ENCODE peak calls at places on chromosome 16, in ten cellular contexts. One of them, this sample, is unnamed.

GRCh38 chr16:81752225-81752875 is 26.7 kb upstream of the PLCG2 start:
- DNase-seq in upper lobe of right lung: peak
- DNase-seq in CD4-positive, alpha-beta T cell: no peak
- DNase-seq in heart left ventricle: peak
- DNase-seq in adrenal gland: peak
- DNase-seq in WTC11: no peak
- DNase-seq in ovary: no peak
- DNase-seq in Calu3: no peak
- DNase-seq in body of pancreas: no peak
- DNase-seq in HepG2: no peak
- DNase-seq in this sample: no peak

GRCh38 chr16:30088832-30089624 is 2.7 kb downstream of the TBX6 start:
- DNase-seq in upper lobe of right lung: no peak
- DNase-seq in CD4-positive, alpha-beta T cell: no peak
- DNase-seq in heart left ventricle: no peak
- DNase-seq in adrenal gland: no peak
- DNase-seq in WTC11: no peak
- DNase-seq in ovary: no peak
- DNase-seq in Calu3: no peak
- DNase-seq in body of pancreas: no peak
- DNase-seq in HepG2: no peak
- DNase-seq in this sample: no peak

GRCh38 chr16:31471875-31472558 is at the start of gene TGFB1I1:
- DNase-seq in upper lobe of right lung: no peak
- DNase-seq in CD4-positive, alpha-beta T cell: no peak
- DNase-seq in heart left ventricle: peak
- DNase-seq in adrenal gland: peak
- DNase-seq in WTC11: peak
- DNase-seq in ovary: peak
- DNase-seq in Calu3: peak
- DNase-seq in body of pancreas: no peak
- DNase-seq in HepG2: no peak
- DNase-seq in this sample: no peak

GRCh38 chr16:11639925-11640899 is 28.0 kb upstream of the SNN start:
- DNase-seq in upper lobe of right lung: peak
- DNase-seq in CD4-positive, alpha-beta T cell: no peak
- DNase-seq in heart left ventricle: peak
- DNase-seq in adrenal gland: peak
- DNase-seq in WTC11: no peak
- DNase-seq in ovary: peak
- DNase-seq in Calu3: peak
- DNase-seq in body of pancreas: peak
- DNase-seq in HepG2: peak
- DNase-seq in this sample: no peak

GRCh38 chr16:57479422-57480126 is 6.7 kb downstream of the DOK4 start:
- DNase-seq in upper lobe of right lung: no peak
- DNase-seq in CD4-positive, alpha-beta T cell: no peak
- DNase-seq in heart left ventricle: peak
- DNase-seq in adrenal gland: peak
- DNase-seq in WTC11: peak
- DNase-seq in ovary: peak
- DNase-seq in Calu3: no peak
- DNase-seq in body of pancreas: no peak
- DNase-seq in HepG2: peak
- DNase-seq in this sample: no peak

GRCh38 chr16:23448392-23448791 is 4.6 kb downstream of the COG7 start:
- DNase-seq in upper lobe of right lung: no peak
- DNase-seq in CD4-positive, alpha-beta T cell: no peak
- DNase-seq in heart left ventricle: no peak
- DNase-seq in adrenal gland: no peak
- DNase-seq in WTC11: no peak
- DNase-seq in ovary: no peak
- DNase-seq in Calu3: peak
- DNase-seq in body of pancreas: no peak
- DNase-seq in HepG2: no peak
- DNase-seq in this sample: no peak

GRCh38 chr16:85452364-85453178 is 160.6 kb upstream of the GSE1 start:
- DNase-seq in upper lobe of right lung: no peak
- DNase-seq in CD4-positive, alpha-beta T cell: no peak
- DNase-seq in heart left ventricle: no peak
- DNase-seq in adrenal gland: no peak
- DNase-seq in WTC11: no peak
- DNase-seq in ovary: no peak
- DNase-seq in Calu3: no peak
- DNase-seq in body of pancreas: no peak
- DNase-seq in HepG2: no peak
- DNase-seq in this sample: no peak

GRCh38 chr16:23554536-23554935 is 2.6 kb downstream of the EARS2 start:
- DNase-seq in upper lobe of right lung: no peak
- DNase-seq in CD4-positive, alpha-beta T cell: no peak
- DNase-seq in heart left ventricle: no peak
- DNase-seq in adrenal gland: no peak
- DNase-seq in WTC11: no peak
- DNase-seq in ovary: no peak
- DNase-seq in Calu3: no peak
- DNase-seq in body of pancreas: no peak
- DNase-seq in HepG2: no peak
- DNase-seq in this sample: no peak

GRCh38 chr16:21277927-21278706 is at the start of gene CRYM:
- DNase-seq in upper lobe of right lung: peak
- DNase-seq in CD4-positive, alpha-beta T cell: peak
- DNase-seq in heart left ventricle: peak
- DNase-seq in adrenal gland: peak
- DNase-seq in WTC11: peak
- DNase-seq in ovary: peak
- DNase-seq in Calu3: peak
- DNase-seq in body of pancreas: peak
- DNase-seq in HepG2: peak
- DNase-seq in this sample: peak

GRCh38 chr16:57801856-57802634 is at the start of gene KIFC3:
- DNase-seq in upper lobe of right lung: peak
- DNase-seq in CD4-positive, alpha-beta T cell: peak
- DNase-seq in heart left ventricle: peak
- DNase-seq in adrenal gland: peak
- DNase-seq in WTC11: peak
- DNase-seq in ovary: peak
- DNase-seq in Calu3: peak
- DNase-seq in body of pancreas: peak
- DNase-seq in HepG2: peak
- DNase-seq in this sample: no peak

GRCh38 chr16:26019885-26020284 is 328.1 kb downstream of the HS3ST4 start:
- DNase-seq in upper lobe of right lung: no peak
- DNase-seq in CD4-positive, alpha-beta T cell: no peak
- DNase-seq in heart left ventricle: no peak
- DNase-seq in adrenal gland: no peak
- DNase-seq in WTC11: no peak
- DNase-seq in ovary: no peak
- DNase-seq in Calu3: no peak
- DNase-seq in body of pancreas: no peak
- DNase-seq in HepG2: no peak
- DNase-seq in this sample: no peak

GRCh38 chr16:72967941-72968340 is 80.0 kb downstream of the ZFHX3 start:
- DNase-seq in upper lobe of right lung: no peak
- DNase-seq in CD4-positive, alpha-beta T cell: no peak
- DNase-seq in heart left ventricle: no peak
- DNase-seq in adrenal gland: no peak
- DNase-seq in WTC11: no peak
- DNase-seq in ovary: no peak
- DNase-seq in Calu3: no peak
- DNase-seq in body of pancreas: no peak
- DNase-seq in HepG2: no peak
- DNase-seq in this sample: no peak

GRCh38 chr16:14345512-14346115 is 274.5 kb downstream of the MRTFB start:
- DNase-seq in upper lobe of right lung: no peak
- DNase-seq in CD4-positive, alpha-beta T cell: no peak
- DNase-seq in heart left ventricle: no peak
- DNase-seq in adrenal gland: no peak
- DNase-seq in WTC11: no peak
- DNase-seq in ovary: no peak
- DNase-seq in Calu3: no peak
- DNase-seq in body of pancreas: no peak
- DNase-seq in HepG2: peak
- DNase-seq in this sample: no peak

GRCh38 chr16:85138825-85139627 is 26.8 kb upstream of the CIBAR2 start:
- DNase-seq in upper lobe of right lung: no peak
- DNase-seq in CD4-positive, alpha-beta T cell: no peak
- DNase-seq in heart left ventricle: no peak
- DNase-seq in adrenal gland: no peak
- DNase-seq in WTC11: no peak
- DNase-seq in ovary: no peak
- DNase-seq in Calu3: no peak
- DNase-seq in body of pancreas: no peak
- DNase-seq in HepG2: no peak
- DNase-seq in this sample: no peak

DNA sequence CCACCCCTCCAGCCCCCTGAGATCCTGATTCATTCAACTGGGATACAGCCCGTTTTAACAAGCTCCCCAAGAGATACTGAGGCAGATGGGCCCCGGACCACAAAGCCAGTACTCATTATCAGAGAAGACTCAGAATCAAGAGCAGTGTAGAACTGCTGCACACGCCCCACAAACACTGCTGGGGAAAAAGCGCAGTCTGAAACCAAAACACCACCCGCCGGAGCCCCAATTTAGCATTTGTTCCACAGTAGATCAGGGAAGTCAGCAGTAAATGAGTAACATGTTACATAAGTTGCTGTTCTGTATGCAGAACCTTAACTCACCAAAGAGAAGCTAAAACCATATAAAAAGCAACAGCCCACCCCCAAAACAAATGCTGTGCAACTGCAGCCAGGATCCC is 123.6 kb downstream of the CDYL2 start:
- DNase-seq in upper lobe of right lung: no peak
- DNase-seq in CD4-positive, alpha-beta T cell: no peak
- DNase-seq in heart left ventricle: no peak
- DNase-seq in adrenal gland: no peak
- DNase-seq in WTC11: no peak
- DNase-seq in ovary: no peak
- DNase-seq in Calu3: no peak
- DNase-seq in body of pancreas: no peak
- DNase-seq in HepG2: no peak
- DNase-seq in this sample: no peak
- TF ChIP-seq CTCF in upper lobe of right lung: no peak
- TF ChIP-seq CTCF in CD4-positive, alpha-beta T cell: no peak
- TF ChIP-seq CTCF in heart left ventricle: no peak
- TF ChIP-seq CTCF in adrenal gland: no peak
- TF ChIP-seq CTCF in WTC11: no peak
- TF ChIP-seq CTCF in ovary: no peak
- TF ChIP-seq CTCF in Calu3: no peak
- TF ChIP-seq CTCF in body of pancreas: no peak
- TF ChIP-seq CTCF in HepG2: no peak
- TF ChIP-seq CTCF in this sample: no peak

DNA sequence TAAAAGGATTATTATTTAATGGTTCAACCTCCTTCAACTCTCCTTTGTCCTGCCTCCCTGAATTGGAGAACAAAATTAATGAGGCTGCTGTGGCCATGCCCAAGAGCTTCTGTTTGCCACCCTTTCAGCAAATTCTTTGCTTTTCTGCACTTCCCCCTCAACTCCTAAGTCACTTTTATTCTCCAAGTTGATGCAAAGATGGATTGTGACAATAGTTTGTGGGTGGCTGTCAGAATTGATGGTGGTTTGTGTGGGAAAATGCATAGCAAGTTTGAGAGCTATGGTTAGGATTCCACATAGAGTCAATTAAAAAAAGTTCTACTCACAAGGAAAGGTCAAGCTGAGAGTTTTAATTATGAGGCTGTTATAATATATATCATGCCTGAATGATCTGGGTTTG is 47.0 kb downstream of the GPR139 start:
- DNase-seq in upper lobe of right lung: no peak
- DNase-seq in CD4-positive, alpha-beta T cell: no peak
- DNase-seq in heart left ventricle: no peak
- DNase-seq in adrenal gland: no peak
- DNase-seq in WTC11: no peak
- DNase-seq in ovary: no peak
- DNase-seq in Calu3: no peak
- DNase-seq in body of pancreas: no peak
- DNase-seq in HepG2: no peak
- DNase-seq in this sample: no peak
- TF ChIP-seq CTCF in upper lobe of right lung: no peak
- TF ChIP-seq CTCF in CD4-positive, alpha-beta T cell: no peak
- TF ChIP-seq CTCF in heart left ventricle: no peak
- TF ChIP-seq CTCF in adrenal gland: no peak
- TF ChIP-seq CTCF in WTC11: no peak
- TF ChIP-seq CTCF in ovary: no peak
- TF ChIP-seq CTCF in Calu3: no peak
- TF ChIP-seq CTCF in body of pancreas: no peak
- TF ChIP-seq CTCF in HepG2: no peak
- TF ChIP-seq CTCF in this sample: no peak

GRCh38 chr16:3098459-3099394 is at the start of gene ZSCAN10:
- DNase-seq in upper lobe of right lung: no peak
- DNase-seq in CD4-positive, alpha-beta T cell: no peak
- DNase-seq in heart left ventricle: no peak
- DNase-seq in adrenal gland: no peak
- DNase-seq in WTC11: peak
- DNase-seq in ovary: no peak
- DNase-seq in Calu3: no peak
- DNase-seq in body of pancreas: no peak
- DNase-seq in HepG2: no peak
- DNase-seq in this sample: no peak

GRCh38 chr16:3097266-3097665 is 1.8 kb downstream of the ZSCAN10 start:
- DNase-seq in upper lobe of right lung: no peak
- DNase-seq in CD4-positive, alpha-beta T cell: no peak
- DNase-seq in heart left ventricle: no peak
- DNase-seq in adrenal gland: no peak
- DNase-seq in WTC11: no peak
- DNase-seq in ovary: no peak
- DNase-seq in Calu3: no peak
- DNase-seq in body of pancreas: no peak
- DNase-seq in HepG2: no peak
- DNase-seq in this sample: no peak

GRCh38 chr16:3096362-3096761 is 2.7 kb downstream of the ZSCAN10 start:
- DNase-seq in upper lobe of right lung: no peak
- DNase-seq in CD4-positive, alpha-beta T cell: no peak
- DNase-seq in heart left ventricle: no peak
- DNase-seq in adrenal gland: no peak
- DNase-seq in WTC11: no peak
- DNase-seq in ovary: no peak
- DNase-seq in Calu3: no peak
- DNase-seq in body of pancreas: no peak
- DNase-seq in HepG2: no peak
- DNase-seq in this sample: no peak

GRCh38 chr16:3094289-3095027 is 4.6 kb downstream of the ZSCAN10 start:
- DNase-seq in upper lobe of right lung: no peak
- DNase-seq in CD4-positive, alpha-beta T cell: no peak
- DNase-seq in heart left ventricle: no peak
- DNase-seq in adrenal gland: no peak
- DNase-seq in WTC11: peak
- DNase-seq in ovary: no peak
- DNase-seq in Calu3: peak
- DNase-seq in body of pancreas: peak
- DNase-seq in HepG2: peak
- DNase-seq in this sample: no peak

GRCh38 chr16:3095869-3096268 is 3.2 kb downstream of the ZSCAN10 start:
- DNase-seq in upper lobe of right lung: no peak
- DNase-seq in CD4-positive, alpha-beta T cell: no peak
- DNase-seq in heart left ventricle: peak
- DNase-seq in adrenal gland: no peak
- DNase-seq in WTC11: no peak
- DNase-seq in ovary: no peak
- DNase-seq in Calu3: no peak
- DNase-seq in body of pancreas: no peak
- DNase-seq in HepG2: no peak
- DNase-seq in this sample: no peak
- TF ChIP-seq CTCF in upper lobe of right lung: peak
- TF ChIP-seq CTCF in CD4-positive, alpha-beta T cell: peak
- TF ChIP-seq CTCF in heart left ventricle: peak
- TF ChIP-seq CTCF in adrenal gland: no peak
- TF ChIP-seq CTCF in WTC11: no peak
- TF ChIP-seq CTCF in ovary: no peak
- TF ChIP-seq CTCF in Calu3: no peak
- TF ChIP-seq CTCF in body of pancreas: no peak
- TF ChIP-seq CTCF in HepG2: no peak
- TF ChIP-seq CTCF in this sample: peak

GRCh38 chr16:66551788-66552287 is 538 bp upstream of the CKLF start:
- DNase-seq in upper lobe of right lung: no peak
- DNase-seq in CD4-positive, alpha-beta T cell: no peak
- DNase-seq in heart left ventricle: no peak
- DNase-seq in adrenal gland: no peak
- DNase-seq in WTC11: no peak
- DNase-seq in ovary: no peak
- DNase-seq in Calu3: no peak
- DNase-seq in body of pancreas: no peak
- DNase-seq in HepG2: no peak
- DNase-seq in this sample: no peak
- TF ChIP-seq CTCF in upper lobe of right lung: no peak
- TF ChIP-seq CTCF in CD4-positive, alpha-beta T cell: peak
- TF ChIP-seq CTCF in heart left ventricle: no peak
- TF ChIP-seq CTCF in adrenal gland: no peak
- TF ChIP-seq CTCF in WTC11: no peak
- TF ChIP-seq CTCF in ovary: no peak
- TF ChIP-seq CTCF in Calu3: no peak
- TF ChIP-seq CTCF in body of pancreas: no peak
- TF ChIP-seq CTCF in HepG2: no peak
- TF ChIP-seq CTCF in this sample: no peak